ENCODE peak calls at places on chromosomes 5 and 9, in four cellular contexts. M, K, I and F are unnamed samples.
A peak's percentile ranks its signal among the peaks of the same experiment; 100 is the strongest.

GRCh38 chr5:31573494-31573893 is 41.4 kb downstream of the C5orf22 start:
- DNase-seq in I (no peak), M (no peak), K (no peak), F (no peak)

GRCh38 chr5:39209924-39210323 is 9.4 kb downstream of the FYB1 start:
- DNase-seq in I (peak; percentile 34), K (no peak), M (no peak), F (no peak)

GRCh38 chr5:9283021-9283420 is 262.9 kb downstream of the SEMA5A start:
- DNase-seq in K (no peak), I (no peak), M (no peak), F (no peak)

GRCh38 chr9:87063883-87064282 is 116.6 kb upstream of the GAS1 start:
- DNase-seq in K (no peak), I (no peak), M (no peak), F (no peak)

GRCh38 chr5:73336366-73336765 is 112.2 kb downstream of the FOXD1 start:
- DNase-seq in M (no peak), I (no peak), K (no peak), F (no peak)

GRCh38 chr9:137396227-137396626 is 26.7 kb downstream of the EXD3 start:
- DNase-seq in K (no peak), I (no peak), M (no peak), F (no peak)

GRCh38 chr5:88695232-88695631 is 187.8 kb downstream of the MEF2C start:
- DNase-seq in K (no peak), M (no peak), I (no peak), F (no peak)

GRCh38 chr5:94691947-94692346 is 73.5 kb downstream of the SLF1 start:
- DNase-seq in M (peak; percentile 8), K (peak; percentile 29), I (no peak), F (no peak)

GRCh38 chr9:132241840-132242620 is 80.2 kb downstream of the NTNG2 start:
- DNase-seq in I (peak; percentile 58), K (peak; percentile 49), M (peak; percentile 64), F (no peak)

GRCh38 chr9:105296889-105297288 is 52.4 kb downstream of the SLC44A1 start:
- DNase-seq in K (no peak), I (no peak), M (no peak), F (no peak)

GRCh38 chr9:113533335-113534225 is 70.1 kb downstream of the RGS3 start:
- DNase-seq in M (no peak), I (no peak), K (no peak), F (no peak)

GRCh38 chr5:96129276-96129675 is 167.6 kb upstream of the ELL2 start:
- DNase-seq in I (no peak), M (no peak), K (no peak), F (no peak)

GRCh38 chr9:70484232-70485130 is 70.0 kb upstream of the KLF9 start:
- DNase-seq in K (peak; percentile 58), M (peak; percentile 48), I (peak; percentile 48), F (no peak)

GRCh38 chr9:90009447-90009846 is 404.6 kb downstream of the GADD45G start:
- DNase-seq in K (no peak), M (no peak), I (peak; percentile 31), F (no peak)

GRCh38 chr5:127313847-127314473 is 23.4 kb downstream of the MEGF10 start:
- DNase-seq in M (peak; percentile 72), I (peak; percentile 48), K (peak; percentile 80), F (peak; percentile 90)

GRCh38 chr5:154071799-154072781 is 33.3 kb downstream of the MFAP3 start:
- DNase-seq in M (peak; percentile 89), K (peak; percentile 89), I (peak; percentile 83), F (peak; percentile 73)

GRCh38 chr5:11719888-11720481 is 184.3 kb downstream of the CTNND2 start:
- DNase-seq in K (peak; percentile 83), I (peak; percentile 27), M (peak; percentile 74), F (peak; percentile 45)

GRCh38 chr5:136055612-136056302 is 27.0 kb downstream of the TGFBI start:
- DNase-seq in I (no peak), K (no peak), M (no peak), F (no peak)

GRCh38 chr9:86359480-86359879 is 5.3 kb upstream of the TUT7 start:
- DNase-seq in M (no peak), I (no peak), K (no peak), F (no peak)

GRCh38 chr9:124045076-124045829 is 33.7 kb downstream of the LHX2 start:
- DNase-seq in M (peak; percentile 53), I (peak; percentile 76), K (peak; percentile 77), F (no peak)

GRCh38 chr5:75395277-75395676 is 58.3 kb downstream of the HMGCR start:
- DNase-seq in M (no peak), K (no peak), I (no peak), F (no peak)

GRCh38 chr9:128026255-128027165 is 40.6 kb downstream of the NAIF1 start:
- DNase-seq in M (no peak), K (no peak), I (no peak), F (no peak)

GRCh38 chr5:81980598-81981260 is 8.9 kb downstream of the ATG10 start:
- DNase-seq in M (no peak), I (no peak), K (no peak), F (no peak)

GRCh38 chr9:14189578-14189977 is 124.4 kb downstream of the NFIB start:
- DNase-seq in M (no peak), K (no peak), I (no peak), F (no peak)

GRCh38 chr5:141618030-141618803 is 583 bp downstream of the DIAPH1 start:
- DNase-seq in K (peak; percentile 47), I (peak; percentile 54), M (peak; percentile 90), F (peak; percentile 90)

GRCh38 chr5:135239461-135240282 is 159.4 kb downstream of the MACROH2A1 start:
- DNase-seq in M (no peak), I (peak; percentile 16), K (peak; percentile 20), F (peak; percentile 54)

GRCh38 chr5:1000329-1000728 is 8.3 kb upstream of the NKD2 start:
- DNase-seq in I (no peak), M (no peak), K (peak; percentile 10), F (no peak)

GRCh38 chr9:81083062-81083461 is 606.3 kb downstream of the TLE1 start:
- DNase-seq in M (no peak), K (no peak), I (no peak), F (no peak)

GRCh38 chr5:93584531-93585053 is 1.6 kb downstream of the NR2F1 start:
- DNase-seq in M (peak; percentile 39), I (no peak), K (no peak), F (no peak)

GRCh38 chr9:17793713-17794622 is 215.1 kb downstream of the SH3GL2 start:
- DNase-seq in I (no peak), K (peak; percentile 25), M (peak; percentile 40), F (no peak)

GRCh38 chr9:134910146-134910545 is 7.6 kb downstream of the FCN1 start:
- DNase-seq in M (no peak), I (no peak), K (no peak), F (peak; percentile 76)

GRCh38 chr5:141850786-141851185 is 27.4 kb downstream of the PCDH1 start:
- DNase-seq in M (no peak), K (no peak), I (no peak), F (no peak)

GRCh38 chr5:115450741-115451140 is 93.8 kb downstream of the FEM1C start:
- DNase-seq in K (no peak), M (no peak), I (no peak), F (no peak)

GRCh38 chr5:157269165-157269671 is 3.3 kb downstream of the CYFIP2 start:
- DNase-seq in K (no peak), M (no peak), I (no peak), F (no peak)

GRCh38 chr5:97839338-97840081 is 656.5 kb upstream of the RIOK2 start:
- DNase-seq in K (no peak), M (no peak), I (no peak), F (no peak)

GRCh38 chr5:119088438-119088837 is 17.6 kb downstream of the DMXL1 start:
- DNase-seq in I (no peak), M (no peak), K (no peak), F (no peak)

GRCh38 chr5:43312699-43313034 is 545 bp downstream of the HMGCS1 start:
- DNase-seq in K (no peak), I (no peak), M (no peak), F (no peak)

GRCh38 chr5:16888694-16889124 is 47.4 kb downstream of the MYO10 start:
- DNase-seq in I (no peak), M (no peak), K (no peak), F (no peak)

GRCh38 chr5:141783599-141784296 is 94.5 kb downstream of the PCDH1 start:
- DNase-seq in M (no peak), I (no peak), K (no peak), F (no peak)

GRCh38 chr5:110625376-110625999 is 101.0 kb downstream of the TMEM232 start:
- DNase-seq in K (no peak), M (no peak), I (no peak), F (no peak)

GRCh38 chr5:159051431-159052281 is 48.1 kb downstream of the EBF1 start:
- DNase-seq in I (peak; percentile 78), M (peak; percentile 39), K (peak; percentile 50), F (no peak)
- H3K4me3 ChIP-seq in I (peak overlapping the region; percentile 44), M (no peak overlapping the region), K (peak overlapping the region; percentile 30), F (no peak overlapping the region)

GRCh38 chr5:173315495-173316352 is 12.5 kb downstream of the STC2 start:
- DNase-seq in K (peak; percentile 74), M (peak; percentile 65), I (peak; percentile 47), F (peak; percentile 48)

GRCh38 chr5:173316463-173317020 is 11.7 kb downstream of the STC2 start:
- DNase-seq in K (no peak), I (no peak), M (peak; percentile 82), F (no peak)

GRCh38 chr5:173312821-173313220 is 15.4 kb downstream of the STC2 start:
- DNase-seq in K (no peak), I (no peak), M (no peak), F (no peak)

GRCh38 chr5:173313311-173313710 is 14.9 kb downstream of the STC2 start:
- DNase-seq in M (no peak), I (no peak), K (no peak), F (no peak)

GRCh38 chr5:173314166-173314952 is 13.9 kb downstream of the STC2 start:
- DNase-seq in K (no peak), M (no peak), I (no peak), F (no peak)
- TF ChIP-seq CTCF in K (no peak), M (no peak), I (no peak), F (no peak)

GRCh38 chr5:36040651-36041536 is 25.8 kb downstream of the UGT3A2 start:
- DNase-seq in I (no peak), K (no peak), M (no peak), F (no peak)
- TF ChIP-seq POLR2A in I (no peak), K (no peak), M (no peak), F (no peak)

DNA sequence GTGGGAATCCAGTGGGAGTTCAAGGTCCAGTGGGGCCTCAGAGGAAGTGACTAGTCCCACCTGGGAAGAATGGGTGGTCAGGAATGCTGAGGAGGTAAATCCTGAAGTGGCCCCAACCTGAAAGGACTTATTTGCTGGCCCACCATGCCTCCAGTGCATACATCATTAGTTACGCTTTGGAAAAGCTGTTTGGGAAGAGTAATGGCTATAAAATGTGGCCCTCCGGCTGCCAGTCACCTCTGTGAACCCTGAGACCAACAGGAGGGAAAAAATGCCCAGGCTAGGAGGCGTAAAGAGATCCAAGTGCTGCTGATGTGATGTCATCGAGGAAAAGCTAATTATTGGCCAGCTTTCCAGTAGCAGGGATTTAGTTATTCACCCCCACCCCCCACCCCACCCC is 2.7 kb upstream of the SLC26A2 start:
- DNase-seq in I (no peak), K (no peak), M (no peak), F (no peak)
- H3K4me3 ChIP-seq in I (no peak overlapping the region), K (no peak overlapping the region), M (no peak overlapping the region), F (no peak overlapping the region)